ENCODE peak calls at places on chromosomes 4 and X, in ten cellular contexts. G, O, D, J, B, Z, A, R, S and V are unnamed samples.

GRCh38 chr4:124104101-124104500 is 608.4 kb downstream of the ANKRD50 start:
- DNase-seq in R (no peak), B (no peak), S (no peak), G (peak), D (peak), J (no peak), A (no peak), O (no peak), Z (no peak), V (no peak)

GRCh38 chrX:10011991-10012390 is 44.8 kb downstream of the CLDN34 start:
- DNase-seq in D (no peak), R (no peak), O (no peak), J (peak), G (no peak), A (peak), Z (no peak), S (no peak), B (peak), V (no peak)

GRCh38 chrX:14529288-14529989 is at the start of gene GLRA2:
- DNase-seq in O (no peak), J (peak), Z (peak), S (no peak), B (peak), A (peak), R (no peak), G (peak), D (no peak), V (peak)

GRCh38 chr4:110854021-110854678 is 231.3 kb upstream of the PITX2 start:
- DNase-seq in S (no peak), O (no peak), R (no peak), Z (peak), B (no peak), A (no peak), J (no peak), G (peak), D (no peak), V (no peak)

GRCh38 chr4:163251204-163251603 is 81.2 kb downstream of the NPY1R start:
- DNase-seq in Z (no peak), G (peak), A (peak), R (no peak), O (no peak), S (no peak), D (no peak), J (peak), B (no peak), V (no peak)

GRCh38 chr4:106809083-106809482 is 227.0 kb downstream of the DKK2 start:
- DNase-seq in Z (peak), O (peak), B (no peak), S (no peak), G (peak), R (no peak), A (peak), J (peak), D (no peak), V (no peak)

GRCh38 chr4:152572417-152573086 is 36.7 kb upstream of the FBXW7 start:
- DNase-seq in S (no peak), R (no peak), B (no peak), J (no peak), Z (no peak), O (no peak), A (no peak), G (peak), D (no peak), V (no peak)

GRCh38 chr4:17912011-17912410 is 101.2 kb downstream of the NCAPG start:
- DNase-seq in R (no peak), S (no peak), G (no peak), A (no peak), J (no peak), Z (no peak), D (no peak), B (no peak), O (no peak), V (no peak)

GRCh38 chr4:38618510-38618909 is 45.5 kb upstream of the KLF3 start:
- DNase-seq in B (no peak), G (no peak), Z (no peak), O (no peak), D (no peak), A (no peak), R (no peak), J (no peak), S (no peak), V (no peak)

GRCh38 chr4:146520894-146521542 is 722 bp downstream of the SLC10A7 start:
- DNase-seq in Z (peak), R (no peak), J (peak), D (peak), B (no peak), O (no peak), G (peak), S (peak), A (peak), V (no peak)

GRCh38 chrX:40176256-40176978 is 78.7 kb upstream of the BCOR start:
- DNase-seq in B (peak), J (peak), D (no peak), R (peak), Z (no peak), O (peak), A (peak), S (peak), G (peak), V (no peak)

GRCh38 chrX:149493567-149494562 is 11.2 kb downstream of the IDS start:
- DNase-seq in B (no peak), D (no peak), G (peak), Z (no peak), A (no peak), O (peak), J (peak), R (peak), S (no peak), V (no peak)

GRCh38 chr4:54658321-54659093 is 750 bp downstream of the KIT start:
- DNase-seq in O (peak), S (peak), A (peak), G (peak), B (no peak), J (peak), R (peak), Z (peak), D (no peak), V (peak)

GRCh38 chrX:16461968-16462367 is 188.0 kb upstream of the S100G start:
- DNase-seq in D (no peak), A (no peak), B (no peak), O (no peak), J (no peak), R (no peak), Z (no peak), G (no peak), S (no peak), V (no peak)

GRCh38 chr4:136818811-136819210 is 713.5 kb downstream of the PCDH18 start:
- DNase-seq in A (no peak), O (no peak), G (no peak), D (no peak), J (no peak), Z (no peak), B (no peak), S (no peak), R (no peak), V (no peak)

GRCh38 chr4:143399113-143399949 is 62.7 kb downstream of the GAB1 start:
- DNase-seq in S (no peak), Z (no peak), R (no peak), B (no peak), O (no peak), J (peak), A (peak), G (peak), D (no peak), V (no peak)

GRCh38 chr4:149113804-149114430 is 671.7 kb upstream of the NR3C2 start:
- DNase-seq in S (no peak), R (no peak), O (no peak), D (no peak), B (no peak), A (no peak), J (no peak), G (peak), Z (peak), V (no peak)

GRCh38 chr4:151418385-151418784 is 9.4 kb downstream of the FHIP1A start:
- DNase-seq in G (peak), Z (peak), O (no peak), A (no peak), S (no peak), D (no peak), J (no peak), R (no peak), B (no peak), V (no peak)

GRCh38 chr4:155491336-155492131 is 114.8 kb upstream of the MAP9 start:
- DNase-seq in Z (no peak), S (peak), D (no peak), B (no peak), R (no peak), J (no peak), O (no peak), A (no peak), G (no peak), V (no peak)

GRCh38 chrX:120310861-120311631 is at the start of gene TMEM255A:
- DNase-seq in Z (no peak), S (no peak), J (peak), D (no peak), B (peak), G (no peak), A (peak), O (peak), R (no peak), V (no peak)

GRCh38 chrX:104659037-104659744 is 93.2 kb downstream of the IL1RAPL2 start:
- DNase-seq in O (no peak), S (no peak), J (no peak), B (no peak), R (peak), G (peak), Z (peak), D (no peak), A (no peak), V (no peak)

GRCh38 chr4:663438-664428 is 10.3 kb downstream of the ATP5ME start:
- DNase-seq in Z (no peak), O (peak), A (peak), R (peak), S (peak), D (no peak), J (peak), B (peak), G (no peak), V (peak)

GRCh38 chr4:61511716-61512488 is 311.8 kb downstream of the ADGRL3 start:
- DNase-seq in G (peak), S (no peak), R (no peak), Z (peak), A (no peak), B (no peak), J (no peak), O (no peak), D (no peak), V (no peak)

GRCh38 chrX:1618689-1619088 is 3.8 kb downstream of the ASMT start:
- DNase-seq in O (peak), R (no peak), J (peak), Z (no peak), D (no peak), S (no peak), A (peak), B (no peak), G (no peak), V (no peak)

GRCh38 chr4:123746981-123747380 is 350.4 kb downstream of the SPRY1 start:
- DNase-seq in A (peak), Z (no peak), J (peak), B (no peak), D (no peak), O (no peak), S (no peak), G (no peak), R (no peak), V (no peak)

GRCh38 chrX:111662314-111662713 is 18.7 kb upstream of the ALG13 start:
- DNase-seq in R (no peak), G (no peak), A (no peak), Z (no peak), B (no peak), D (no peak), O (no peak), J (no peak), S (no peak), V (no peak)

GRCh38 chr4:186919340-186919739 is 195.7 kb upstream of the FAT1 start:
- DNase-seq in S (no peak), D (no peak), J (no peak), A (no peak), G (no peak), R (no peak), B (no peak), Z (no peak), O (no peak), V (no peak)

GRCh38 chr4:153546273-153546672 is 80.1 kb downstream of the TMEM131L start:
- DNase-seq in O (no peak), D (no peak), R (no peak), Z (no peak), B (no peak), A (no peak), G (no peak), J (no peak), S (no peak), V (no peak)

GRCh38 chr4:188117631-188118030 is 8.2 kb upstream of the TRIML2 start:
- DNase-seq in Z (no peak), G (no peak), O (no peak), D (no peak), R (no peak), J (no peak), S (no peak), A (no peak), B (no peak), V (no peak)

GRCh38 chrX:30196322-30196721 is 19.0 kb upstream of the MAGEB2 start:
- DNase-seq in Z (no peak), A (peak), J (peak), B (no peak), O (no peak), D (no peak), R (no peak), G (peak), S (no peak), V (no peak)

GRCh38 chrX:44400588-44400987 is 57.1 kb upstream of the EFHC2 start:
- DNase-seq in B (no peak), G (peak), Z (peak), S (no peak), O (no peak), R (no peak), D (no peak), A (no peak), J (no peak), V (no peak)

GRCh38 chr4:46267866-46268265 is 122.1 kb downstream of the GABRA2 start:
- DNase-seq in Z (no peak), J (no peak), A (no peak), R (no peak), D (no peak), B (no peak), S (no peak), G (no peak), O (no peak), V (no peak)

GRCh38 chr4:46266106-46266505 is 123.8 kb downstream of the GABRA2 start:
- DNase-seq in D (no peak), S (no peak), B (no peak), O (no peak), A (no peak), G (no peak), R (no peak), Z (no peak), J (no peak), V (no peak)

GRCh38 chr4:46274717-46275116 is 115.2 kb downstream of the GABRA2 start:
- DNase-seq in O (no peak), R (no peak), A (peak), Z (no peak), G (peak), D (no peak), B (no peak), J (peak), S (no peak), V (no peak)

GRCh38 chr4:46270986-46271596 is 118.8 kb downstream of the GABRA2 start:
- DNase-seq in A (peak), O (peak), J (peak), R (no peak), Z (peak), G (peak), S (peak), B (no peak), D (no peak), V (no peak)
- TF ChIP-seq CTCF in A (peak), O (peak), J (peak), R (peak), Z (peak), G (peak), S (peak), B (peak), D (no peak), V (peak)

GRCh38 chr4:176054942-176055341 is 10.7 kb upstream of the WDR17 start:
- DNase-seq in R (no peak), G (no peak), O (no peak), S (peak), J (peak), B (no peak), A (no peak), Z (no peak), D (no peak), V (no peak)
- TF ChIP-seq CTCF in R (no peak), G (peak), O (peak), S (peak), J (peak), B (no peak), A (peak), Z (no peak), D (no peak), V (no peak)

GRCh38 chr4:70178075-70178660 is 17.4 kb upstream of the ODAM start:
- DNase-seq in D (no peak), O (no peak), G (no peak), J (peak), S (no peak), A (no peak), R (no peak), Z (no peak), B (no peak), V (no peak)

GRCh38 chr4:70183168-70183939 is 12.2 kb upstream of the ODAM start:
- DNase-seq in J (peak), O (peak), G (peak), Z (peak), D (no peak), R (no peak), A (peak), S (peak), B (no peak), V (no peak)

GRCh38 chr4:70187216-70187615 is 8.3 kb upstream of the ODAM start:
- DNase-seq in A (no peak), B (no peak), D (no peak), S (no peak), G (no peak), J (no peak), Z (no peak), R (no peak), O (no peak), V (no peak)

GRCh38 chr4:70182517-70183167 is 12.9 kb upstream of the ODAM start:
- DNase-seq in O (no peak), D (no peak), B (no peak), G (no peak), S (no peak), J (no peak), A (no peak), Z (no peak), R (no peak), V (no peak)

GRCh38 chr4:70183940-70184246 is 11.6 kb upstream of the ODAM start:
- DNase-seq in D (no peak), G (no peak), S (no peak), A (no peak), O (no peak), Z (no peak), B (no peak), R (no peak), J (no peak), V (no peak)
- TF ChIP-seq CTCF in D (no peak), G (no peak), S (no peak), A (no peak), O (no peak), Z (no peak), B (peak), R (no peak), J (no peak), V (peak)

GRCh38 chrX:74422576-74423288 is 1.4 kb downstream of the SLC16A2 start:
- DNase-seq in O (peak), R (peak), J (peak), D (no peak), S (peak), A (peak), Z (peak), B (peak), G (no peak), V (peak)
- TF ChIP-seq CTCF in O (peak), R (peak), J (peak), D (no peak), S (no peak), A (peak), Z (peak), B (no peak), G (no peak), V (peak)

DNA sequence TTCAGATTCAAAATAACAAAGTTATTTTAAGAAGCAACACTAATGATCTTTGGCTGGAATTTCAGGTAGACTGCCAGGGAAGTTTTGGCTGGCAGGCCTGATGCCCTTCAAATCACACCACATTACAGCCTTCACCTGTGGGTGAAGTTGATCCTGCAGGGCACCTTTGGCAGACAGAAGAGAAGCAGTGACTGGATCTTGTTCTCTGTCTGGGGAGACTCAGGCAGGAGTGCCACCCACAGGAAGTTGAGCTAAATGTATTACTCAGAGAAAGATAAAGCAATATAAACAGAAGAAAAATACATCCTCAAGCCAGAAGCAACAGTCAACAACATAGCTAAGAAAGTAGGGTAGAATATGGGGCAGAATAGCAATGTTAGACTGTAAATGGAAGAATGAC is 12.8 kb upstream of the CFAP299 start:
- DNase-seq in O (peak), R (no peak), D (no peak), G (peak), S (no peak), J (no peak), A (no peak), B (no peak), Z (no peak), V (no peak)
- TF ChIP-seq CTCF in O (peak), R (peak), D (no peak), G (peak), S (no peak), J (no peak), A (no peak), B (no peak), Z (peak), V (no peak)

DNA sequence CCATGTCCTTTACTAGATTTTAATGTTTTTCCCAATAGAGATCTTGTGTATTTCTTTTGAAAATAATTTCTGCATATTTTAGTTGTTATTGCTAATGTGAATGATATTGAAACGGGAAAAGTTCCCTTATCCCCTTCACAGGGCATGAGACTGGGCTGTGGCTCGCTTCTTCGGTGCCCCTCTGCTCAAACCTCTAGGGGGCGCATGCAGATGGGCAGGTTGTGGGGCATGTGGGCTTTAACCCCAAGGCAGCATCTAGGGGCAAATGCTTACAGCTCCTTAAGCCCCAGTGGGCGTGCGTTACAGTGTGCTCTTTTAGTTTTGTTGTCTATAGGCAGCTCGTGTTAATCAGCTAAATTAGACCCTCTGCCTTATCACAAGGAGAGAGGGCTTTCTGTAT is 194.7 kb downstream of the OPHN1 start:
- DNase-seq in B (no peak), Z (no peak), S (no peak), G (peak), J (peak), R (no peak), A (peak), O (peak), D (no peak), V (no peak)
- TF ChIP-seq CTCF in B (no peak), Z (peak), S (peak), G (peak), J (peak), R (peak), A (peak), O (peak), D (no peak), V (peak)